ENCODE peak calls at places on chromosomes 2 and 18, in ten cellular contexts. C is RWPE1; Z is T-cell; X is SK-N-SH; M is stimulated activated CD8-positive, alpha-beta memory T cell treated with anti-CD3 and anti-CD28 coated beads, Interleukin-12 subunit alpha, Interleukin-12 subunit beta, amount 100 ng/mL, for 4 hours; Y is dorsolateral prefrontal cortex; J is activated T-cell treated with anti-CD3 and anti-CD28 coated beads for 4 hours; H is SIG-M5; U is endothelial cell; F is foreskin fibroblast. T is an unnamed sample.

GRCh38 chr2:170715062-170715931 is at the start of gene SP5:
- DNase-seq in Z (no peak), F (no peak), X (peak; percentile 74), C (peak; percentile 63), M (no peak), U (peak; percentile 59), Y (no peak), H (no peak), J (no peak), T (no peak)

GRCh38 chr2:233021771-233022170 is 8.7 kb upstream of the NGEF start:
- DNase-seq in J (no peak), Y (no peak), Z (no peak), F (no peak), H (no peak), M (no peak), X (no peak), U (no peak), C (no peak), T (no peak)

GRCh38 chr18:79111483-79111882 is 42.3 kb downstream of the ATP9B start:
- DNase-seq in U (no peak), Z (no peak), H (no peak), M (no peak), C (no peak), F (no peak), J (no peak), Y (no peak), X (no peak), T (no peak)

GRCh38 chr2:118246726-118247125 is 158.5 kb downstream of the INSIG2 start:
- DNase-seq in Y (peak; percentile 3), J (no peak), M (no peak), Z (no peak), H (no peak), X (no peak), F (no peak), U (no peak), C (no peak), T (no peak)

GRCh38 chr2:60806988-60807681 is 51.1 kb downstream of the PAPOLG start:
- DNase-seq in Z (no peak), X (peak; percentile 41), F (peak; percentile 48), U (no peak), C (no peak), Y (no peak), M (no peak), J (no peak), H (no peak), T (no peak)

GRCh38 chr2:83850071-83850725 is 608.9 kb downstream of the SUCLG1 start:
- DNase-seq in M (no peak), C (peak; percentile 21), U (no peak), X (no peak), Z (no peak), J (no peak), F (no peak), Y (no peak), H (no peak), T (no peak)

GRCh38 chr2:19033240-19033639 is 325.2 kb downstream of the OSR1 start:
- DNase-seq in C (no peak), U (no peak), Y (no peak), J (no peak), Z (no peak), M (no peak), F (no peak), X (no peak), H (no peak), T (no peak)

GRCh38 chr2:9163306-9164111 is 43.1 kb upstream of the ASAP2 start:
- DNase-seq in F (no peak), X (no peak), J (no peak), Y (no peak), Z (no peak), H (no peak), M (no peak), C (peak; percentile 24), U (no peak), T (no peak)

GRCh38 chr2:655626-656025 is 21.6 kb downstream of the TMEM18 start:
- DNase-seq in U (no peak), M (no peak), Y (no peak), J (no peak), Z (no peak), H (no peak), C (no peak), F (peak; percentile 20), X (no peak), T (no peak)

GRCh38 chr2:233312874-233313273 is 5.3 kb downstream of the SAG start:
- DNase-seq in C (no peak), Z (no peak), F (no peak), X (no peak), U (no peak), M (no peak), J (no peak), Y (no peak), H (no peak), T (no peak)

GRCh38 chr2:37672104-37672869 is 845 bp upstream of the CDC42EP3 start:
- DNase-seq in C (peak; percentile 64), U (peak; percentile 91), J (peak; percentile 64), F (peak; percentile 82), M (peak; percentile 45), X (peak; percentile 98), Z (peak; percentile 46), H (peak; percentile 69), Y (peak; percentile 44), T (peak; percentile 23)

GRCh38 chr18:58991127-58991798 is 126.6 kb downstream of the ZNF532 start:
- DNase-seq in M (no peak), X (no peak), C (no peak), Y (no peak), J (no peak), U (no peak), F (no peak), H (no peak), Z (no peak), T (no peak)

GRCh38 chr18:22163432-22163831 is 6.0 kb upstream of the GATA6 start:
- DNase-seq in M (no peak), C (no peak), Y (no peak), F (no peak), H (no peak), Z (no peak), U (no peak), J (no peak), X (no peak), T (no peak)

GRCh38 chr18:9705183-9705864 is 2.8 kb upstream of the RAB31 start:
- DNase-seq in C (no peak), Z (no peak), U (no peak), H (no peak), X (no peak), J (no peak), Y (no peak), F (peak; percentile 65), M (no peak), T (no peak)

GRCh38 chr2:175140332-175140731 is 27.7 kb downstream of the ATF2 start:
- DNase-seq in Z (no peak), U (no peak), J (no peak), F (no peak), Y (no peak), X (no peak), C (no peak), H (no peak), M (no peak), T (no peak)

GRCh38 chr2:118112771-118113334 is 24.6 kb downstream of the INSIG2 start:
- DNase-seq in M (no peak), X (no peak), J (no peak), H (no peak), U (no peak), Y (no peak), Z (no peak), C (peak; percentile 68), F (peak; percentile 65), T (no peak)

GRCh38 chr2:165794520-165794882 is 454 bp upstream of the GALNT3 start:
- DNase-seq in Y (peak; percentile 5), M (peak; percentile 37), H (peak; percentile 58), U (peak; percentile 21), J (peak; percentile 25), X (peak; percentile 8), Z (peak; percentile 43), C (peak; percentile 46), F (peak; percentile 38), T (no peak)

GRCh38 chr2:40158781-40159180 is 293.1 kb downstream of the SLC8A1 start:
- DNase-seq in J (no peak), U (no peak), F (no peak), X (no peak), Z (no peak), H (no peak), Y (no peak), M (no peak), C (no peak), T (no peak)

GRCh38 chr2:30958571-30959220 is 151.4 kb upstream of the CAPN13 start:
- DNase-seq in C (no peak), M (no peak), Z (no peak), F (no peak), X (no peak), Y (no peak), H (no peak), J (no peak), U (no peak), T (no peak)

T was measured in nucleus accumbens.